ENCODE peak calls at places on chromosome 6, in four cellular contexts. T is K562, E is GM12878, R is HepG2. G is an unnamed sample.

GRCh38 chr6:23510778-23511510 is 615.1 kb upstream of the NRSN1 start:
- DNase-seq in E (no peak), R (no peak), T (no peak), G (peak; percentile 6)

GRCh38 chr6:8203337-8203736 is 101.0 kb upstream of the EEF1E1 start:
- DNase-seq in E (no peak), T (no peak), R (no peak), G (no peak)

GRCh38 chr6:31112478-31112877 is at the start of gene C6orf15:
- DNase-seq in R (no peak), T (no peak), E (no peak), G (no peak)

GRCh38 chr6:138107752-138108592 is 753 bp upstream of the PERP start:
- DNase-seq in R (peak; percentile 73), T (peak; percentile 38), E (no peak), G (peak; percentile 59)

GRCh38 chr6:44127186-44128019 is at the start of the genes MRPL14 and TMEM63B:
- DNase-seq in E (peak; percentile 52), T (peak; percentile 94), R (peak; percentile 76), G (peak; percentile 90)

GRCh38 chr6:142507065-142507464 is 205.3 kb downstream of the ADGRG6 start:
- DNase-seq in E (no peak), T (no peak), R (no peak), G (no peak)

GRCh38 chr6:208379-208778 is 83.9 kb upstream of the DUSP22 start:
- DNase-seq in T (no peak), R (no peak), E (no peak), G (no peak)

GRCh38 chr6:151240861-151241642 is 1.3 kb downstream of the AKAP12 start:
- DNase-seq in R (no peak), T (no peak), E (no peak), G (peak; percentile 71)

GRCh38 chr6:89375902-89376301 is 23.4 kb upstream of the UBE2J1 start:
- DNase-seq in T (no peak), E (no peak), R (no peak), G (no peak)

GRCh38 chr6:146357578-146358340 is 185.9 kb upstream of the RAB32 start:
- DNase-seq in E (peak; percentile 13), T (no peak), R (no peak), G (no peak)

GRCh38 chr6:20159781-20160540 is 52.3 kb downstream of the MBOAT1 start:
- DNase-seq in T (no peak), E (no peak), R (no peak), G (no peak)

GRCh38 chr6:30839666-30840065 is 44.7 kb upstream of the DDR1 start:
- DNase-seq in E (no peak), R (no peak), T (no peak), G (no peak)

GRCh38 chr6:1346556-1347186 is 34.8 kb downstream of the FOXQ1 start:
- DNase-seq in T (no peak), E (no peak), R (no peak), G (no peak)

GRCh38 chr6:142746524-142746923 is 198.5 kb downstream of the HIVEP2 start:
- DNase-seq in E (no peak), R (peak; percentile 56), T (peak; percentile 32), G (peak; percentile 87)

GRCh38 chr6:20447157-20447556 is 45.5 kb downstream of the E2F3 start:
- DNase-seq in T (no peak), R (no peak), E (no peak), G (no peak)

GRCh38 chr6:101125380-101125971 is 244.3 kb upstream of the ASCC3 start:
- DNase-seq in R (no peak), T (no peak), E (peak; percentile 4), G (no peak)

GRCh38 chr6:15994814-15995459 is 133.9 kb upstream of the MYLIP start:
- DNase-seq in R (no peak), E (no peak), T (peak; percentile 81), G (no peak)

GRCh38 chr6:167766986-167767714 is 59.6 kb upstream of the AFDN start:
- DNase-seq in E (no peak), R (no peak), T (peak; percentile 72), G (no peak)

GRCh38 chr6:34580707-34581560 is 24.8 kb upstream of the SPDEF start:
- DNase-seq in R (no peak), T (no peak), E (no peak), G (no peak)

GRCh38 chr6:7214400-7214940 is 98.5 kb downstream of the SSR1 start:
- DNase-seq in T (no peak), R (no peak), E (no peak), G (no peak)

DNA sequence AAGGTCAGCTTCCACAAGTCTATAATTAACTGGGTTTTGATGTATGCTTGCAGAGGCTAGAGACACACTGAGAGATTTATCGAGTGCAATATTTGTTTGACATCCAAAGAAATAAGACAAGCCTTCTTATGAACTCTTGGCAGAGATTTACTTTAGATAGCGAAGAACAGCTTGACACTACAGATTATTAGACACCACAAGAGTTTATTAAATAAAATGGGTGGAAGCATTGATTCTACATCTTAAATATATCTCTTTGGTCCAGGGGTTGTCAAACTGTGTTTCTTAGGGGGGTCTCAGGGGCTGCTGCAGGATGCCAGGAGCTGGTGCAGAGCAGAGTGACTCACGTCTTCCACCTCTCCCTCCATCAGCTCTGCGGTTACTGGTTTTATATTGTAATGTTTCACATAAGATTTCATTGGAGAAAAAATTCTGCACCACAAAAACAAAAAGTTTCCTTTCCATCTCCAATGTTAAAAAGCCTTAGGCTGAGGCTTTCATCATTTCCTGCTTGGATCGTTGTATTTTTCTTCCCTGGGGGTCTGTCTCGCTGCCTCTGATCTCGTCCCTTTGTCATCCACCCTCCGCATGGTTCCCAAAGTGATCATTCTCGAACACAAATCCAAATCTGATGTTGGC is 176.2 kb upstream of the AHI1 start:
- DNase-seq in R (no peak), E (no peak), T (no peak), G (no peak)
- TF ChIP-seq CREB1 in R (no peak), E (no peak), T (no peak), G (no peak)

DNA sequence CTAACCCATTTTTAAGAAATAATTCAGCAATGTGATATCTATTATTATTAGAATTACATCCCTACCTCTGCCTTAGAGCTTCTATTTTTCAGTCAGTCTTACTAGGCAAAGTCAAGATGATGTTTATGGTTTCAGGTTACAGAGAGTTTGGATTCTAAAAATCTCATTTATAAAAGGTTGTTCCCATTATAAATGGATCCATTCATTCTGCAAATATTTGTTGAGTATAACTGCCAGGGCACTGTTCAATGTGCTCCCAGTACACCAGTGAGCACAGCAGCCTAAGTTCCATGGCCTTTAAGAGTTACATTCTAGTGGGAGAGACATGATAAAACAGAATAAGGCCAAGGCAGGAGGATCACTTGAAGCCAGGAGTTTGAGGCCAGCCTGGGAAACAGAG is 75.9 kb upstream of the EYA4 start:
- DNase-seq in E (no peak), T (no peak), R (no peak), G (no peak)
- TF ChIP-seq JUNB in E (no peak), T (no peak), R (no peak), G (no peak)

GRCh38 chr6:163170294-163170883 is 244.1 kb upstream of the QKI start:
- DNase-seq in E (no peak), T (peak; percentile 65), R (no peak), G (peak; percentile 51)
- TF ChIP-seq CREB1 in E (no peak), T (no peak), R (no peak), G (no peak)

GRCh38 chr6:148559848-148560433 is 186.9 kb upstream of the UST start:
- DNase-seq in E (no peak), T (peak; percentile 73), R (peak; percentile 39), G (peak; percentile 82)
- TF ChIP-seq JUNB in E (no peak), T (no peak), R (no peak), G (no peak)

GRCh38 chr6:139531148-139531547 is 156.7 kb upstream of the CITED2 start:
- DNase-seq in E (no peak), T (peak; percentile 78), R (no peak), G (no peak)
- TF ChIP-seq CREB1 in E (no peak), T (no peak), R (no peak), G (no peak)

DNA sequence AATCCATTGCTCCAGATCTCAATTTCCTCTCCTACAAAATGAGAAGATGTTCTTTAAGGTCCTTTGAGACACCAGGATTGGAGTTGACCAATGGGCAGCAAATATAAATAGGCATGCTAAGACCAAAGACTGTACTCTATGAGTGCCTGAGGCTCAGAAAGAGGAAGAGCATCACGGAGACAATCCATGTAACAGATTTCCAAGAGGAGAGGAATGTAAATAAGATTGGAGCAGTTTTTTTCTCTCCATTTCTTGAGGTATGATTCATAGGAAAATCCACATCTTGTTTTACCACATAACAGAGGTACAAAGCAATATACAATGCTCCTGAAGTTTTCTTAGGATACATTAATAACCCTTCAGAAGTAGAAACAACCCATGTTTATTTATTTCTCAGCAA is 109.8 kb downstream of the UBE3D start:
- DNase-seq in T (no peak), E (no peak), R (no peak), G (no peak)
- TF ChIP-seq JUNB in T (no peak), E (no peak), R (no peak), G (no peak)

GRCh38 chr6:159761135-159761872 is 541 bp upstream of the ACAT2 start:
- DNase-seq in R (peak; percentile 14), E (no peak), T (peak; percentile 52), G (peak; percentile 44)
- TF ChIP-seq CREB1 in R (no peak), E (no peak), T (no peak), G (no peak)

G was measured in GM23338.